ENCODE peak calls at places on chromosomes 1 and 21, in nine cellular contexts. B is stimulated activated CD8-positive, alpha-beta memory T cell treated with anti-CD3 and anti-CD28 coated beads, Interleukin-15, amount 100 ng/mL, for 24 hours; W is psoas muscle; O is left ventricle myocardium inferior; J is T follicular helper cell; C is cardiac muscle cell; M is GF-D8; G is activated CD8-positive, alpha-beta T cell treated with anti-CD3 and anti-CD28 coated beads for 36 hours; T is endodermal cell. L is an unnamed sample.

GRCh38 chr1:6688757-6689156 is 12.9 kb downstream of the DNAJC11 start:
- DNase-seq in B (no peak), W (no peak), O (no peak), J (no peak), C (no peak), M (no peak), G (no peak), T (no peak), L (no peak)

GRCh38 chr1:9555942-9556341 is 16.7 kb downstream of the SLC25A33 start:
- DNase-seq in B (no peak), W (peak), O (no peak), J (no peak), C (no peak), M (no peak), G (no peak), T (no peak), L (no peak)

GRCh38 chr1:39901486-39902120 is at the start of gene MYCL:
- DNase-seq in B (peak), W (peak), O (peak), J (peak), C (peak), M (no peak), G (peak), T (peak), L (peak)

GRCh38 chr1:96334236-96334557 is 387.4 kb upstream of the PTBP2 start:
- DNase-seq in B (no peak), W (no peak), O (no peak), J (no peak), C (no peak), M (no peak), G (no peak), T (no peak), L (no peak)

GRCh38 chr1:54335396-54336056 is 70.7 kb downstream of the SSBP3 start:
- DNase-seq in B (no peak), W (peak), O (peak), J (no peak), C (no peak), M (peak), G (no peak), T (peak), L (peak)

GRCh38 chr1:59570524-59570923 is 244.2 kb upstream of the HOOK1 start:
- DNase-seq in B (no peak), W (no peak), O (no peak), J (peak), C (no peak), M (peak), G (peak), T (no peak), L (no peak)

GRCh38 chr1:109113787-109114568 is at the start of gene ELAPOR1:
- DNase-seq in B (peak), W (peak), O (peak), J (peak), C (no peak), M (no peak), G (peak), T (peak), L (peak)

GRCh38 chr21:40052276-40052675 is 185.0 kb downstream of the PCP4 start:
- DNase-seq in B (no peak), W (no peak), O (no peak), J (no peak), C (no peak), M (no peak), G (no peak), T (no peak), L (peak)

GRCh38 chr1:158203693-158204457 is 23.2 kb downstream of the CD1D start:
- DNase-seq in B (no peak), W (no peak), O (no peak), J (no peak), C (peak), M (no peak), G (peak), T (peak), L (no peak)

GRCh38 chr1:221035680-221036153 is 156.5 kb downstream of the HLX start:
- DNase-seq in B (no peak), W (no peak), O (no peak), J (no peak), C (no peak), M (no peak), G (no peak), T (no peak), L (no peak)

GRCh38 chr1:162690672-162691434 is 58.6 kb downstream of the DDR2 start:
- DNase-seq in B (no peak), W (peak), O (peak), J (no peak), C (peak), M (no peak), G (peak), T (peak), L (peak)

GRCh38 chr1:39269791-39270342 is 65.4 kb downstream of the MACF1 start:
- DNase-seq in B (no peak), W (no peak), O (no peak), J (no peak), C (no peak), M (peak), G (peak), T (no peak), L (no peak)

GRCh38 chr1:204647114-204647804 is 38.3 kb downstream of the LRRN2 start:
- DNase-seq in B (no peak), W (no peak), O (no peak), J (no peak), C (peak), M (no peak), G (peak), T (peak), L (no peak)

GRCh38 chr1:37476460-37477197 is 2.2 kb downstream of the ZC3H12A start:
- DNase-seq in B (no peak), W (peak), O (peak), J (no peak), C (no peak), M (no peak), G (peak), T (peak), L (peak)

GRCh38 chr1:178263341-178263740 is 169.4 kb downstream of the RASAL2 start:
- DNase-seq in B (no peak), W (no peak), O (no peak), J (no peak), C (peak), M (no peak), G (no peak), T (no peak), L (no peak)

GRCh38 chr1:223143760-223144248 is 756 bp upstream of the TLR5 start:
- DNase-seq in B (no peak), W (peak), O (peak), J (no peak), C (peak), M (no peak), G (peak), T (no peak), L (no peak)

GRCh38 chr1:45141247-45142003 is 65.0 kb downstream of the ZSWIM5 start:
- DNase-seq in B (no peak), W (no peak), O (no peak), J (no peak), C (no peak), M (no peak), G (no peak), T (no peak), L (no peak)